ENCODE peak calls at places on chromosomes 5 and 9, in six cellular contexts. One of them, this sample, is unnamed.

GRCh38 chr5:50440651-50441478 is at the start of gene EMB:
- DNase-seq in adrenal gland: peak
- DNase-seq in osteoblast: peak
- DNase-seq in WTC11: peak
- DNase-seq in HFFc6: no peak
- DNase-seq in esophagus squamous epithelium: peak
- DNase-seq in this sample: peak

GRCh38 chr9:90517103-90517502 is 125.5 kb downstream of the DIRAS2 start:
- DNase-seq in adrenal gland: no peak
- DNase-seq in osteoblast: no peak
- DNase-seq in WTC11: no peak
- DNase-seq in HFFc6: no peak
- DNase-seq in esophagus squamous epithelium: no peak
- DNase-seq in this sample: no peak

GRCh38 chr5:22669345-22669744 is 183.8 kb downstream of the CDH12 start:
- DNase-seq in adrenal gland: no peak
- DNase-seq in osteoblast: no peak
- DNase-seq in WTC11: no peak
- DNase-seq in HFFc6: no peak
- DNase-seq in esophagus squamous epithelium: no peak
- DNase-seq in this sample: no peak

GRCh38 chr5:141359790-141360426 is at the start of gene PCDHGB2:
- DNase-seq in adrenal gland: no peak
- DNase-seq in osteoblast: peak
- DNase-seq in WTC11: peak
- DNase-seq in HFFc6: peak
- DNase-seq in esophagus squamous epithelium: no peak
- DNase-seq in this sample: no peak

GRCh38 chr5:172370648-172371248 is 83.6 kb downstream of the SH3PXD2B start:
- DNase-seq in adrenal gland: no peak
- DNase-seq in osteoblast: peak
- DNase-seq in WTC11: peak
- DNase-seq in HFFc6: peak
- DNase-seq in esophagus squamous epithelium: no peak
- DNase-seq in this sample: no peak

GRCh38 chr9:130500340-130500771 is 55.6 kb downstream of the ASS1 start:
- DNase-seq in adrenal gland: no peak
- DNase-seq in osteoblast: peak
- DNase-seq in WTC11: no peak
- DNase-seq in HFFc6: no peak
- DNase-seq in esophagus squamous epithelium: no peak
- DNase-seq in this sample: no peak

GRCh38 chr5:43065384-43066230 is 25.5 kb upstream of the ANXA2R start:
- DNase-seq in adrenal gland: peak
- DNase-seq in osteoblast: no peak
- DNase-seq in WTC11: peak
- DNase-seq in HFFc6: peak
- DNase-seq in esophagus squamous epithelium: no peak
- DNase-seq in this sample: peak

GRCh38 chr9:104872959-104873850 is 54.8 kb downstream of the ABCA1 start:
- DNase-seq in adrenal gland: peak
- DNase-seq in osteoblast: peak
- DNase-seq in WTC11: no peak
- DNase-seq in HFFc6: peak
- DNase-seq in esophagus squamous epithelium: no peak
- DNase-seq in this sample: peak

GRCh38 chr9:34555435-34556230 is 32.8 kb upstream of the ENHO start:
- DNase-seq in adrenal gland: no peak
- DNase-seq in osteoblast: peak
- DNase-seq in WTC11: no peak
- DNase-seq in HFFc6: no peak
- DNase-seq in esophagus squamous epithelium: no peak
- DNase-seq in this sample: peak

GRCh38 chr9:70392189-70392588 is 22.3 kb downstream of the KLF9 start:
- DNase-seq in adrenal gland: no peak
- DNase-seq in osteoblast: peak
- DNase-seq in WTC11: no peak
- DNase-seq in HFFc6: no peak
- DNase-seq in esophagus squamous epithelium: no peak
- DNase-seq in this sample: no peak

GRCh38 chr9:20178197-20178596 is 389.4 kb upstream of the SLC24A2 start:
- DNase-seq in adrenal gland: no peak
- DNase-seq in osteoblast: no peak
- DNase-seq in WTC11: no peak
- DNase-seq in HFFc6: no peak
- DNase-seq in esophagus squamous epithelium: no peak
- DNase-seq in this sample: no peak

GRCh38 chr5:80239680-80240367 is 16.0 kb downstream of the SERINC5 start:
- DNase-seq in adrenal gland: no peak
- DNase-seq in osteoblast: no peak
- DNase-seq in WTC11: no peak
- DNase-seq in HFFc6: peak
- DNase-seq in esophagus squamous epithelium: no peak
- DNase-seq in this sample: no peak

GRCh38 chr5:156522651-156523529 is 195.9 kb downstream of the SGCD start:
- DNase-seq in adrenal gland: no peak
- DNase-seq in osteoblast: no peak
- DNase-seq in WTC11: no peak
- DNase-seq in HFFc6: no peak
- DNase-seq in esophagus squamous epithelium: no peak
- DNase-seq in this sample: no peak

GRCh38 chr5:9927106-9927505 is 297.0 kb upstream of the TAS2R1 start:
- DNase-seq in adrenal gland: no peak
- DNase-seq in osteoblast: no peak
- DNase-seq in WTC11: no peak
- DNase-seq in HFFc6: peak
- DNase-seq in esophagus squamous epithelium: no peak
- DNase-seq in this sample: no peak

GRCh38 chr9:123697686-123698085 is 232.2 kb downstream of the DENND1A start:
- DNase-seq in adrenal gland: no peak
- DNase-seq in osteoblast: no peak
- DNase-seq in WTC11: no peak
- DNase-seq in HFFc6: no peak
- DNase-seq in esophagus squamous epithelium: no peak
- DNase-seq in this sample: no peak

GRCh38 chr5:143671644-143672569 is 140.1 kb upstream of the HMHB1 start:
- DNase-seq in adrenal gland: no peak
- DNase-seq in osteoblast: no peak
- DNase-seq in WTC11: no peak
- DNase-seq in HFFc6: no peak
- DNase-seq in esophagus squamous epithelium: no peak
- DNase-seq in this sample: no peak

GRCh38 chr5:4230531-4230904 is 634.9 kb downstream of the IRX1 start:
- DNase-seq in adrenal gland: no peak
- DNase-seq in osteoblast: no peak
- DNase-seq in WTC11: no peak
- DNase-seq in HFFc6: no peak
- DNase-seq in esophagus squamous epithelium: no peak
- DNase-seq in this sample: no peak

GRCh38 chr5:4229866-4230265 is 634.2 kb downstream of the IRX1 start:
- DNase-seq in adrenal gland: no peak
- DNase-seq in osteoblast: peak
- DNase-seq in WTC11: no peak
- DNase-seq in HFFc6: no peak
- DNase-seq in esophagus squamous epithelium: no peak
- DNase-seq in this sample: no peak

GRCh38 chr5:4232084-4232483 is 636.5 kb downstream of the IRX1 start:
- DNase-seq in adrenal gland: no peak
- DNase-seq in osteoblast: no peak
- DNase-seq in WTC11: no peak
- DNase-seq in HFFc6: no peak
- DNase-seq in esophagus squamous epithelium: no peak
- DNase-seq in this sample: no peak

GRCh38 chr5:4230905-4231561 is 635.4 kb downstream of the IRX1 start:
- DNase-seq in adrenal gland: no peak
- DNase-seq in osteoblast: no peak
- DNase-seq in WTC11: peak
- DNase-seq in HFFc6: no peak
- DNase-seq in esophagus squamous epithelium: no peak
- DNase-seq in this sample: no peak

DNA sequence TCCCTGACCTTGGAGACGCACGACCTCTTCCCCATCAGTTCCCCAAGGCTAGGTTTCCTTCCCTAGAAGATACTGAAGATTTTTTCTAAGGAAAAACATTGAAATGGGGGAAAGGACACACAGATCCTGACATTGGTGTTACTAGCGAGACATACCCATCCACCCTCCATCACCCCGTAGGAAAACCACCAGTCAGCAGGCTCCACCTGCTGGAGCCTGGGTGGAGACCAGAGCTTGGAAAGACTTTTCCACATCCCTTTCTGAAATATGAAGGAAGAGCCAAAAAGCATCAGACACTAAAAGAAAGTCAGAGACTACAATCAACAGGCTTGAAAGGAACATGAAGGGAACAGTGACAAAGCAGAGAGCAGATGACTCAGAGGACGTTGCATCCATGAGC is 638.0 kb downstream of the IRX1 start:
- DNase-seq in adrenal gland: no peak
- DNase-seq in osteoblast: no peak
- DNase-seq in WTC11: peak
- DNase-seq in HFFc6: no peak
- DNase-seq in esophagus squamous epithelium: no peak
- DNase-seq in this sample: no peak
- TF ChIP-seq CTCF in adrenal gland: no peak
- TF ChIP-seq CTCF in osteoblast: no peak
- TF ChIP-seq CTCF in WTC11: no peak
- TF ChIP-seq CTCF in HFFc6: no peak
- TF ChIP-seq CTCF in esophagus squamous epithelium: no peak
- TF ChIP-seq CTCF in this sample: no peak

DNA sequence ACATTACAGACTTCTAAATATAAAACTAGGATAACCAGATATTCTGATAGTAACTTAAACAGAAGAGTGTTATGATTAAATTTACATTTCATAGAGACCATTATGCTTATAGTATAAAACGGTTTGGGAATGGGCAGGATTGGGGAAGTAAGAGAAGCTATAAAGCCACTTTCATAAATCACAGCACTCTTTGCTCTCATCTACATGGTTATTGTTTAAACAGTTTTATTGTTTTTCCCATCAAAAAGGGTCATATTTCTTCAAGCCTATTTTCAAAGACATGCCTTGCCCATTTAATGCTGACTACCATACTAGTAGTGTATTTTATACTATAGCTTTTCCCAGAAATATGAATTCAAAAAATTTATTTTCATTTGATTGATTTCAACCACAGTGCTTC is 9.1 kb downstream of the ZFR start:
- DNase-seq in adrenal gland: no peak
- DNase-seq in osteoblast: peak
- DNase-seq in WTC11: no peak
- DNase-seq in HFFc6: no peak
- DNase-seq in esophagus squamous epithelium: no peak
- DNase-seq in this sample: no peak
- TF ChIP-seq CTCF in adrenal gland: no peak
- TF ChIP-seq CTCF in osteoblast: no peak
- TF ChIP-seq CTCF in WTC11: no peak
- TF ChIP-seq CTCF in HFFc6: no peak
- TF ChIP-seq CTCF in esophagus squamous epithelium: no peak
- TF ChIP-seq CTCF in this sample: no peak

DNA sequence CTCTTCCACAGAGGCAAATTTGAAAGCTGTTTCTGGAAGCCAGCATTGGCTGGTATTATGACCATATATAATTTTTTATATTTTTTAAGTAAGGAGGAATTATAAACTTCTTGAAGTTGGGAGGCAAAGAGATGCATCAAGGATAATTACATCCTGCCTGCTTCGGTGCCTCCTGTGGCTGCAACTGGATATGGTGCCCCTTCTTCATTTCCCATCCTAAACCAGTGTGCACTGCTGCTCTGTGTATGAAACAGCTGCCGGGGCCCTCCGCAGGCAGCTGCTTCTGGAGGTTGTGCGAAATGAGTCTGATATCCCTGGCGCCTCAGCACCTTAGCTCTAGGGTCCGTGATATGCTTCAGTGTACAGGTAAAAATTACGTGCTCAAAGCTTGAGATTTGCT is 304.2 kb downstream of the ENC1 start:
- DNase-seq in adrenal gland: no peak
- DNase-seq in osteoblast: no peak
- DNase-seq in WTC11: peak
- DNase-seq in HFFc6: no peak
- DNase-seq in esophagus squamous epithelium: no peak
- DNase-seq in this sample: no peak
- TF ChIP-seq CTCF in adrenal gland: no peak
- TF ChIP-seq CTCF in osteoblast: peak
- TF ChIP-seq CTCF in WTC11: no peak
- TF ChIP-seq CTCF in HFFc6: peak
- TF ChIP-seq CTCF in esophagus squamous epithelium: no peak
- TF ChIP-seq CTCF in this sample: no peak

GRCh38 chr9:88652876-88653275 is 117.9 kb downstream of the NXNL2 start:
- DNase-seq in adrenal gland: no peak
- DNase-seq in osteoblast: no peak
- DNase-seq in WTC11: no peak
- DNase-seq in HFFc6: peak
- DNase-seq in esophagus squamous epithelium: no peak
- DNase-seq in this sample: no peak

GRCh38 chr9:88646539-88646938 is 111.6 kb downstream of the NXNL2 start:
- DNase-seq in adrenal gland: no peak
- DNase-seq in osteoblast: no peak
- DNase-seq in WTC11: no peak
- DNase-seq in HFFc6: no peak
- DNase-seq in esophagus squamous epithelium: no peak
- DNase-seq in this sample: no peak

GRCh38 chr9:88653926-88654325 is 118.9 kb downstream of the NXNL2 start:
- DNase-seq in adrenal gland: no peak
- DNase-seq in osteoblast: no peak
- DNase-seq in WTC11: no peak
- DNase-seq in HFFc6: peak
- DNase-seq in esophagus squamous epithelium: no peak
- DNase-seq in this sample: no peak

GRCh38 chr9:88657893-88658292 is 122.9 kb downstream of the NXNL2 start:
- DNase-seq in adrenal gland: no peak
- DNase-seq in osteoblast: peak
- DNase-seq in WTC11: no peak
- DNase-seq in HFFc6: peak
- DNase-seq in esophagus squamous epithelium: no peak
- DNase-seq in this sample: no peak

GRCh38 chr9:88651682-88652633 is 117.0 kb downstream of the NXNL2 start:
- DNase-seq in adrenal gland: peak
- DNase-seq in osteoblast: peak
- DNase-seq in WTC11: no peak
- DNase-seq in HFFc6: peak
- DNase-seq in esophagus squamous epithelium: no peak
- DNase-seq in this sample: peak
- TF ChIP-seq CTCF in adrenal gland: peak
- TF ChIP-seq CTCF in osteoblast: peak
- TF ChIP-seq CTCF in WTC11: no peak
- TF ChIP-seq CTCF in HFFc6: peak
- TF ChIP-seq CTCF in esophagus squamous epithelium: peak
- TF ChIP-seq CTCF in this sample: no peak

GRCh38 chr9:125125523-125125922 is 17.8 kb downstream of the SCAI start:
- DNase-seq in adrenal gland: no peak
- DNase-seq in osteoblast: no peak
- DNase-seq in WTC11: no peak
- DNase-seq in HFFc6: no peak
- DNase-seq in esophagus squamous epithelium: no peak
- DNase-seq in this sample: no peak

GRCh38 chr9:125121156-125121555 is 22.2 kb downstream of the SCAI start:
- DNase-seq in adrenal gland: no peak
- DNase-seq in osteoblast: no peak
- DNase-seq in WTC11: no peak
- DNase-seq in HFFc6: no peak
- DNase-seq in esophagus squamous epithelium: no peak
- DNase-seq in this sample: no peak

GRCh38 chr9:125119643-125120286 is 23.6 kb downstream of the SCAI start:
- DNase-seq in adrenal gland: no peak
- DNase-seq in osteoblast: no peak
- DNase-seq in WTC11: no peak
- DNase-seq in HFFc6: peak
- DNase-seq in esophagus squamous epithelium: no peak
- DNase-seq in this sample: no peak
- TF ChIP-seq CTCF in adrenal gland: no peak
- TF ChIP-seq CTCF in osteoblast: peak
- TF ChIP-seq CTCF in WTC11: no peak
- TF ChIP-seq CTCF in HFFc6: peak
- TF ChIP-seq CTCF in esophagus squamous epithelium: no peak
- TF ChIP-seq CTCF in this sample: no peak